ENCODE peak calls at places on chromosomes 4 and X, in eight cellular contexts. U is SJSA1, W is H9, M is AG04450, R is left ventricle myocardium inferior, B is tibial artery, L is mammary epithelial cell, Q is HCT116. H is an unnamed sample.
A peak's percentile ranks its signal among the peaks of the same experiment; 100 is the strongest.

GRCh38 chr4:146436423-146437162 is 85.1 kb downstream of the SLC10A7 start:
- DNase-seq in M (no peak), R (no peak), B (no peak), W (no peak), U (no peak), L (no peak), Q (no peak), H (no peak)

GRCh38 chr4:144989306-144989705 is 108.7 kb downstream of the ANAPC10 start:
- DNase-seq in W (no peak), L (no peak), R (no peak), Q (no peak), B (no peak), U (no peak), M (no peak), H (no peak)

GRCh38 chrX:72107320-72107719 is 24.4 kb downstream of the RTL5 start:
- DNase-seq in L (peak; percentile 67), U (no peak), B (no peak), M (no peak), W (peak; percentile 20), R (no peak), Q (no peak), H (peak; percentile 52)

GRCh38 chrX:119477812-119478232 is 9.6 kb downstream of the SLC25A5 start:
- DNase-seq in W (no peak), R (no peak), U (no peak), M (no peak), L (no peak), B (peak; percentile 63), Q (no peak), H (no peak)

GRCh38 chrX:107849747-107850478 is 24.2 kb downstream of the MID2 start:
- DNase-seq in Q (no peak), L (peak; percentile 3), W (peak; percentile 54), U (no peak), B (no peak), M (no peak), R (no peak), H (peak; percentile 25)

GRCh38 chr4:24680746-24681145 is 96.4 kb upstream of the DHX15 start:
- DNase-seq in Q (no peak), U (no peak), B (no peak), M (no peak), L (no peak), R (no peak), W (no peak), H (no peak)

GRCh38 chr4:13047591-13047990 is 436.5 kb downstream of the RAB28 start:
- DNase-seq in U (no peak), R (no peak), M (no peak), W (no peak), B (no peak), Q (no peak), L (no peak), H (no peak)

GRCh38 chr4:108885211-108885610 is 122.4 kb upstream of the ETNPPL start:
- DNase-seq in B (no peak), R (no peak), Q (no peak), L (no peak), W (no peak), U (peak; percentile 69), M (no peak), H (no peak)

GRCh38 chrX:93422693-93423092 is 250.7 kb downstream of the NAP1L3 start:
- DNase-seq in W (peak; percentile 54), Q (no peak), U (no peak), B (no peak), M (no peak), L (peak; percentile 2), R (no peak), H (peak; percentile 58)

GRCh38 chrX:113726898-113727297 is 857.0 kb upstream of the HTR2C start:
- DNase-seq in L (no peak), U (no peak), M (no peak), B (no peak), R (no peak), Q (no peak), W (no peak), H (no peak)

GRCh38 chrX:113726009-113726408 is 857.9 kb upstream of the HTR2C start:
- DNase-seq in Q (no peak), L (no peak), B (no peak), U (no peak), R (no peak), W (no peak), M (no peak), H (no peak)

GRCh38 chrX:113728937-113729336 is 854.9 kb upstream of the HTR2C start:
- DNase-seq in B (no peak), Q (no peak), R (no peak), L (no peak), W (no peak), M (no peak), U (no peak), H (no peak)

GRCh38 chrX:113726466-113726865 is 857.4 kb upstream of the HTR2C start:
- DNase-seq in B (no peak), Q (no peak), R (no peak), M (no peak), U (no peak), W (no peak), L (no peak), H (no peak)
- H3K27ac ChIP-seq in B (no peak overlapping the region), Q (no peak overlapping the region), R (no peak overlapping the region), M (no peak overlapping the region), U (no peak overlapping the region), W (no peak overlapping the region), L (no peak overlapping the region), H (no peak overlapping the region)

GRCh38 chrX:12885508-12885907 is 18.6 kb downstream of the TLR7 start:
- DNase-seq in L (no peak), R (no peak), B (no peak), Q (no peak), W (no peak), M (no peak), U (no peak), H (no peak)

GRCh38 chrX:12877386-12877785 is 10.5 kb downstream of the TLR7 start:
- DNase-seq in W (no peak), B (no peak), M (no peak), U (no peak), L (no peak), R (no peak), Q (no peak), H (no peak)

GRCh38 chrX:12886545-12886944 is 19.7 kb downstream of the TLR7 start:
- DNase-seq in B (no peak), W (no peak), U (no peak), M (no peak), L (no peak), Q (no peak), R (no peak), H (no peak)

GRCh38 chrX:12878536-12878935 is 11.7 kb downstream of the TLR7 start:
- DNase-seq in Q (no peak), R (no peak), B (no peak), W (no peak), U (no peak), L (peak; percentile 33), M (no peak), H (peak; percentile 17)

DNA sequence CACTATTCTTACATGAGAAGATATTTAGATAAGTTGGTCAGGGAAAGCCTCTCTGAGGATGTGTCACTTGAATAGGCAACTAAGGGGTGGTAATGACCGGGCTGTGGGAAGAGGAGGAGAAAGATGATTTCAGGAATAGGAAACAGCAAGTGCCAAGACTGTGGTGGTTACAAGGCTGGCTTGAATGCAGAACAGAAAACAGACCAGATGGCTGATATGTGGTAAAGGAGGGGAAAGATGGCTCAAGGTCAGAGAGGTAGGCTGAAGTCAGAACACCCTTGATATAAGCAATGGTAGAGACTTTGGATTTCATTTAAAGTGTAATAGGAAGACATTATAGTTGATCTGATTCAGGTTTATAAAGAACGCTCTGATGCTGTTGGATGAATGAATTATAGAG is 15.0 kb downstream of the TLR7 start:
- DNase-seq in B (no peak), U (no peak), L (no peak), M (no peak), R (no peak), W (no peak), Q (no peak), H (no peak)
- H3K27ac ChIP-seq in B (no peak overlapping the region), U (no peak overlapping the region), L (no peak overlapping the region), M (no peak overlapping the region), R (no peak overlapping the region), W (no peak overlapping the region), Q (no peak overlapping the region), H (no peak overlapping the region)

GRCh38 chr4:158327525-158327924 is 117.2 kb downstream of the TMEM144 start:
- DNase-seq in L (peak; percentile 30), Q (no peak), U (no peak), R (no peak), B (no peak), M (no peak), W (peak; percentile 71), H (no peak)

GRCh38 chr4:158319880-158320279 is 109.6 kb downstream of the TMEM144 start:
- DNase-seq in B (no peak), U (no peak), L (no peak), W (no peak), R (no peak), Q (no peak), M (no peak), H (no peak)

GRCh38 chr4:158316264-158316663 is 106.0 kb downstream of the TMEM144 start:
- DNase-seq in Q (no peak), R (no peak), W (no peak), U (no peak), L (no peak), M (no peak), B (no peak), H (no peak)

GRCh38 chr4:158322119-158322518 is 111.8 kb downstream of the TMEM144 start:
- DNase-seq in B (no peak), M (no peak), L (no peak), U (no peak), W (no peak), Q (no peak), R (no peak), H (peak; percentile 35)
- H3K27ac ChIP-seq in B (no peak overlapping the region), M (no peak overlapping the region), L (no peak overlapping the region), U (no peak overlapping the region), W (no peak overlapping the region), Q (no peak overlapping the region), R (no peak overlapping the region), H (no peak overlapping the region)

GRCh38 chrX:151396042-151396826 is 772 bp upstream of the VMA21 start:
- DNase-seq in U (peak; percentile 6), L (no peak), Q (no peak), W (no peak), B (peak; percentile 62), R (peak; percentile 16), M (peak; percentile 0), H (peak; percentile 26)

GRCh38 chrX:151393514-151393913 is 3.5 kb upstream of the VMA21 start:
- DNase-seq in U (no peak), M (no peak), R (no peak), W (peak; percentile 45), Q (no peak), L (no peak), B (no peak), H (no peak)

GRCh38 chrX:151398346-151398745 is 1.3 kb downstream of the VMA21 start:
- DNase-seq in W (no peak), B (no peak), M (no peak), L (no peak), R (no peak), U (no peak), Q (no peak), H (no peak)

GRCh38 chrX:151396827-151397740 is at the start of gene VMA21:
- DNase-seq in M (peak; percentile 64), W (peak; percentile 76), U (peak; percentile 65), R (peak; percentile 91), B (peak; percentile 94), Q (peak; percentile 7), L (peak; percentile 71), H (peak; percentile 81)

GRCh38 chrX:151397741-151398070 is 700 bp downstream of the VMA21 start:
- DNase-seq in U (no peak), L (no peak), Q (no peak), M (no peak), B (no peak), R (no peak), W (no peak), H (peak; percentile 7)
- H3K27ac ChIP-seq in U (peak overlapping the region; percentile 90), L (peak overlapping the region; percentile 58), Q (peak overlapping the region; percentile 79), M (no peak overlapping the region), B (peak overlapping the region; percentile 97), R (peak overlapping the region; percentile 90), W (no peak overlapping the region), H (peak overlapping the region; percentile 33)

H was measured in PC-3.